ENCODE peak calls at places on chromosome 14, in nine cellular contexts. E is HS-5; K is T-helper 2 cell; N is NCI-H1105; J is hypothalamus; G is B cell; Q is endothelial cell; R is NCI-H2081; T is activated CD4-positive, alpha-beta T cell treated with anti-CD3 and anti-CD28 coated beads for 36 hours. C is an unnamed sample.

GRCh38 chr14:76264384-76264783 is 111.6 kb upstream of the ESRRB start:
- DNase-seq in J (no peak), G (no peak), N (no peak), E (no peak), Q (no peak), T (no peak), R (no peak), K (no peak), C (no peak)

GRCh38 chr14:23118506-23119361 is at the start of gene CEBPE:
- DNase-seq in T (no peak), Q (no peak), R (no peak), K (no peak), G (no peak), E (no peak), N (no peak), J (no peak), C (no peak)

GRCh38 chr14:29928342-29928640 is 644 bp upstream of the PRKD1 start:
- DNase-seq in Q (no peak), T (no peak), G (no peak), K (no peak), J (no peak), N (no peak), R (no peak), E (no peak), C (no peak)

GRCh38 chr14:22400590-22401259 is 188.3 kb downstream of the DAD1 start:
- DNase-seq in R (no peak), E (no peak), G (no peak), T (no peak), J (no peak), K (no peak), Q (no peak), N (no peak), C (no peak)

GRCh38 chr14:22088614-22089359 is 415.2 kb upstream of the OR4E1 start:
- DNase-seq in K (no peak), G (no peak), Q (no peak), N (no peak), E (no peak), J (no peak), R (no peak), T (no peak), C (no peak)

GRCh38 chr14:70665448-70666363 is 24.0 kb downstream of the TTC9 start:
- DNase-seq in J (no peak), E (peak), G (peak), R (peak), T (peak), K (no peak), N (peak), Q (no peak), C (no peak)

GRCh38 chr14:92627707-92628215 is 114.2 kb downstream of the RIN3 start:
- DNase-seq in Q (no peak), R (no peak), T (no peak), G (no peak), K (no peak), E (no peak), J (no peak), N (no peak), C (no peak)

GRCh38 chr14:99879401-99880295 is 86.4 kb downstream of the EML1 start:
- DNase-seq in G (no peak), Q (no peak), R (no peak), N (no peak), E (peak), J (no peak), K (no peak), T (no peak), C (no peak)

GRCh38 chr14:64731141-64731581 is 26.9 kb downstream of the PLEKHG3 start:
- DNase-seq in E (no peak), T (no peak), R (no peak), J (no peak), G (no peak), Q (no peak), K (no peak), N (no peak), C (peak)

GRCh38 chr14:55881577-55882241 is 236.5 kb upstream of the PELI2 start:
- DNase-seq in R (no peak), T (no peak), Q (no peak), N (no peak), G (no peak), E (peak), J (no peak), K (no peak), C (no peak)

GRCh38 chr14:101220921-101221510 is 317.5 kb upstream of the RTL1 start:
- DNase-seq in J (no peak), R (no peak), Q (no peak), K (no peak), G (peak), E (no peak), T (no peak), N (no peak), C (no peak)

GRCh38 chr14:97290977-97291376 is 493.8 kb downstream of the VRK1 start:
- DNase-seq in N (no peak), Q (no peak), K (no peak), R (no peak), E (no peak), G (no peak), J (no peak), T (no peak), C (no peak)

GRCh38 chr14:52781629-52782028 is 9.8 kb downstream of the GNPNAT1 start:
- DNase-seq in Q (no peak), N (no peak), T (no peak), R (no peak), G (no peak), E (no peak), J (no peak), K (no peak), C (no peak)

GRCh38 chr14:56814468-56815074 is 4.3 kb upstream of the OTX2 start:
- DNase-seq in K (no peak), Q (no peak), T (no peak), N (no peak), J (no peak), R (no peak), G (no peak), E (no peak), C (no peak)

GRCh38 chr14:24982472-24983155 is 67.3 kb downstream of the STXBP6 start:
- DNase-seq in G (no peak), E (no peak), N (no peak), T (no peak), K (no peak), R (no peak), J (no peak), Q (no peak), C (no peak)

GRCh38 chr14:39097159-39097558 is 5.9 kb downstream of the SEC23A start:
- DNase-seq in G (no peak), K (no peak), J (no peak), T (peak), Q (no peak), R (no peak), E (no peak), N (no peak), C (no peak)

GRCh38 chr14:93379841-93380240 is 32.9 kb downstream of the COX8C start:
- DNase-seq in N (no peak), R (no peak), T (no peak), G (no peak), E (no peak), K (no peak), J (no peak), Q (no peak), C (no peak)

GRCh38 chr14:101843665-101844064 is 82.2 kb downstream of the PPP2R5C start:
- DNase-seq in R (no peak), Q (no peak), N (no peak), K (no peak), E (no peak), G (peak), J (no peak), T (peak), C (no peak)

GRCh38 chr14:100849432-100849831 is 23.5 kb downstream of the MEG3 start:
- DNase-seq in N (no peak), T (no peak), Q (no peak), G (no peak), R (no peak), E (no peak), J (no peak), K (no peak), C (no peak)

GRCh38 chr14:91315844-91316267 is 71.4 kb upstream of the GPR68 start:
- DNase-seq in E (no peak), J (no peak), R (no peak), Q (no peak), T (peak), N (no peak), G (peak), K (peak), C (no peak)

GRCh38 chr14:75182820-75183219 is 6.4 kb upstream of the TMED10 start:
- DNase-seq in R (no peak), K (no peak), J (no peak), Q (no peak), G (no peak), N (no peak), T (no peak), E (peak), C (no peak)

GRCh38 chr14:23366163-23366921 is 1.4 kb upstream of the EFS start:
- DNase-seq in J (peak), Q (peak), T (no peak), R (no peak), E (no peak), N (no peak), G (no peak), K (no peak), C (peak)

C was measured in heart left ventricle.